ENCODE peak calls at places on chromosome 14, in four cellular contexts. S, N, J and C are unnamed samples.

GRCh38 chr14:104385189-104386135 is 194.1 kb upstream of the C14orf180 start:
- DNase-seq in S (no peak), N (peak; percentile 9), J (no peak), C (no peak)

GRCh38 chr14:89407856-89408255 is 9.2 kb downstream of the FOXN3 start:
- DNase-seq in J (no peak), S (no peak), N (no peak), C (no peak)

GRCh38 chr14:31206536-31207286 is 882 bp downstream of the HECTD1 start:
- DNase-seq in S (peak; percentile 17), J (peak; percentile 66), N (peak; percentile 31), C (no peak)

GRCh38 chr14:72855913-72856312 is 38.0 kb downstream of the DPF3 start:
- DNase-seq in J (no peak), S (no peak), N (no peak), C (peak; percentile 33)

GRCh38 chr14:35384386-35385041 is 20.0 kb downstream of the NFKBIA start:
- DNase-seq in J (no peak), N (no peak), S (no peak), C (no peak)

GRCh38 chr14:64942531-64943111 is at the start of gene GPX2:
- DNase-seq in S (no peak), N (no peak), J (no peak), C (no peak)

GRCh38 chr14:42378274-42378673 is 771.6 kb downstream of the LRFN5 start:
- DNase-seq in S (no peak), J (no peak), N (peak; percentile 17), C (no peak)

GRCh38 chr14:85250369-85250768 is 279.6 kb upstream of the FLRT2 start:
- DNase-seq in N (peak; percentile 43), J (peak; percentile 3), S (no peak), C (no peak)

GRCh38 chr14:95024380-95024779 is 132.9 kb downstream of the DICER1 start:
- DNase-seq in N (no peak), S (no peak), J (no peak), C (no peak)

GRCh38 chr14:85024931-85025330 is 505.0 kb upstream of the FLRT2 start:
- DNase-seq in N (no peak), S (no peak), J (no peak), C (no peak)

GRCh38 chr14:60327447-60328331 is 78.7 kb downstream of the PPM1A start:
- DNase-seq in S (no peak), N (peak; percentile 46), J (peak; percentile 38), C (peak; percentile 47)

GRCh38 chr14:81220488-81220766 is 332 bp downstream of the GTF2A1 start:
- DNase-seq in J (no peak), N (no peak), S (no peak), C (no peak)

GRCh38 chr14:79581912-79582576 is 629.3 kb downstream of the DIO2 start:
- DNase-seq in S (no peak), J (no peak), N (no peak), C (no peak)
- TF ChIP-seq USF1 in S (no peak), J (no peak), N (no peak), C (no peak)

GRCh38 chr14:96567289-96567899 is 65.2 kb downstream of the PAPOLA start:
- DNase-seq in N (no peak), S (no peak), J (no peak), C (no peak)
- TF ChIP-seq USF1 in N (no peak), S (no peak), J (no peak), C (no peak)

GRCh38 chr14:106442857-106443256 is 916.5 kb downstream of the TMEM121 start:
- DNase-seq in N (no peak), S (peak; percentile 12), J (no peak), C (no peak)
- TF ChIP-seq USF1 in N (no peak), S (no peak), J (no peak), C (no peak)

DNA sequence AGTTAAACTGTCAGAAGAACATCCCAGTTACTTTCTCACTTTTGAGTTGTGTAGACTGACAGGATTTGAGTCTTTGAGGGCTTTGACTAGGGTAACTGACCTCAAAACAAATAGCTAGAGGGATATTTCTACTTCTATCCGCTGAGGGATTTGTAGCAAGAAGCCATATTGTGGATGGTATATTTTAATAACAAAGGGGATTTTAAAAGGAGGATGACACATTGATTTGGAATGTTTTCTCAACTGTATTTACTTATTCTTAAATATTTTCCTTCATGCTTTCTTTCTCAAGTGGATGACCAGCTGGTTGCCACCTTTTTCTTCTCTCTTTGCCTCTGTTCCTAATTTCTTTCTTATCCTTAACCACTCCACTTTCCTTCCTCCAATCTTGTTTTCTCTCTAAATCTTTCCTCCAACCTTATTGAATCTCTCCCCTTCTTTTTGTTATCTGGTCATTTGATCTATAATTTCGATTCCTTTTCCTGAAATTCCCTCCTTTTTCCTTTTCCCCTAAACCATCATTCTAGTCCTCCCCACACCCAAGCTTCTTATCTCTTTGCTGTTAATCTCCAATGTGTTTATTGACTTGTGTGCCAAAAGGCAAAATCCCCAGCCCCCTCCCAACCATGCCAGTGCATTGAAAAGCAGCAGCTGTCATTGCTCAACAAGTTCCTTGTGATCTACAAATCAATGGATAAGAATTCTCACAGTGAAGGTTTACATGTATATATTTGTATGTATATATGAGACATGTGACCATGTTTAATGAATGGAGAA is 411.6 kb downstream of the RAD51B start:
- DNase-seq in N (no peak), S (no peak), J (no peak), C (no peak)
- TF ChIP-seq USF1 in N (no peak), S (no peak), J (no peak), C (no peak)

GRCh38 chr14:62125793-62126192 is 363.6 kb downstream of the SNAPC1 start:
- DNase-seq in S (no peak), N (no peak), J (no peak), C (no peak)
- TF ChIP-seq USF1 in S (no peak), N (no peak), J (no peak), C (no peak)